ENCODE peak calls at places on chromosomes 7 and 10, in seven cellular contexts. Q is osteoblast, X is heart right ventricle, K is left ventricle myocardium inferior, B is heart left ventricle, V is K562, Z is BE2C. O is an unnamed sample. For H3K4me1 and H3K9me3, the result is how much of the 10 kb centered on the place peaks cover.

GRCh38 chr10:72409167-72409566 is 54.4 kb upstream of the DNAJB12 start:
- DNase-seq in Q (no peak), X (no peak), K (no peak), B (no peak), V (no peak), Z (no peak), O (no peak)

GRCh38 chr7:42156541-42156865 is 80.5 kb downstream of the GLI3 start:
- DNase-seq in Q (no peak), X (no peak), K (no peak), B (no peak), V (no peak), Z (no peak), O (no peak)

GRCh38 chr10:90179696-90180407 is 478.5 kb downstream of the KIF20B start:
- DNase-seq in Q (no peak), X (no peak), K (no peak), B (no peak), V (no peak), Z (no peak), O (no peak)

GRCh38 chr10:118732253-118733194 is 22.2 kb downstream of the CACUL1 start:
- DNase-seq in Q (no peak), X (no peak), K (no peak), B (no peak), V (no peak), Z (no peak), O (no peak)

GRCh38 chr10:131937832-131938231 is 37.0 kb downstream of the PPP2R2D start:
- DNase-seq in Q (no peak), X (no peak), K (no peak), B (peak), V (no peak), Z (no peak), O (no peak)

GRCh38 chr7:106772655-106773108 is 92.4 kb upstream of the PIK3CG start:
- DNase-seq in Q (no peak), X (no peak), K (no peak), B (no peak), V (no peak), Z (no peak), O (peak)

GRCh38 chr7:111292026-111292430 is 201.1 kb downstream of the LRRN3 start:
- DNase-seq in Q (peak), X (no peak), K (no peak), B (no peak), V (no peak), Z (no peak), O (peak)

GRCh38 chr10:125064681-125065492 is 95.5 kb downstream of the CTBP2 start:
- DNase-seq in Q (peak), X (no peak), K (no peak), B (no peak), V (no peak), Z (no peak), O (no peak)

GRCh38 chr7:117489911-117490310 is 10.1 kb downstream of the CFTR start:
- DNase-seq in Q (no peak), X (no peak), K (no peak), B (no peak), V (no peak), Z (no peak), O (no peak)

GRCh38 chr7:34133983-34134782 is 228.8 kb downstream of the BMPER start:
- DNase-seq in Q (peak), X (peak), K (peak), B (peak), V (peak), Z (peak), O (peak)

GRCh38 chr10:12796431-12797185 is 204.9 kb downstream of the CCDC3 start:
- DNase-seq in Q (no peak), X (no peak), K (no peak), B (no peak), V (no peak), Z (no peak), O (no peak)

GRCh38 chr10:14880201-14880600 is 1.5 kb downstream of the SUV39H2 start:
- DNase-seq in Q (peak), X (no peak), K (no peak), B (no peak), V (peak), Z (no peak), O (peak)

GRCh38 chr10:1706711-1707110 is 30.6 kb downstream of the ADARB2 start:
- DNase-seq in Q (no peak), X (no peak), K (no peak), B (no peak), V (no peak), Z (no peak), O (no peak)

GRCh38 chr10:129440722-129441316 is 26.2 kb upstream of the MGMT start:
- DNase-seq in Q (no peak), X (no peak), K (no peak), B (no peak), V (no peak), Z (no peak), O (no peak)

GRCh38 chr7:96040250-96040772 is 268.0 kb downstream of the DYNC1I1 start:
- DNase-seq in Q (peak), X (no peak), K (no peak), B (no peak), V (no peak), Z (peak), O (no peak)

GRCh38 chr7:75739796-75740672 is 1.3 kb upstream of the HIP1 start:
- DNase-seq in Q (no peak), X (no peak), K (no peak), B (no peak), V (no peak), Z (no peak), O (peak)

GRCh38 chr10:130137077-130137448 is 872 bp downstream of the GLRX3 start:
- DNase-seq in Q (peak), X (no peak), K (no peak), B (no peak), V (peak), Z (no peak), O (peak)

GRCh38 chr10:13690281-13690825 is 103.6 kb downstream of the PRPF18 start:
- DNase-seq in Q (no peak), X (no peak), K (no peak), B (no peak), V (no peak), Z (no peak), O (no peak)

GRCh38 chr10:72308320-72308987 is 34.7 kb downstream of the DDIT4 start:
- DNase-seq in Q (peak), X (peak), K (no peak), B (peak), V (peak), Z (peak), O (peak)

GRCh38 chr7:2120251-2120660 is 112.5 kb downstream of the MAD1L1 start:
- DNase-seq in Q (no peak), X (no peak), K (no peak), B (no peak), V (no peak), Z (no peak), O (peak)

GRCh38 chr7:251446-252175 is 38.4 kb upstream of the FOXL3 start:
- DNase-seq in Q (no peak), X (no peak), K (no peak), B (no peak), V (no peak), Z (no peak), O (no peak)

GRCh38 chr7:44103941-44104879 is at the start of gene AEBP1:
- DNase-seq in Q (peak), X (peak), K (no peak), B (no peak), V (no peak), Z (peak), O (peak)

GRCh38 chr7:156949541-156950380 is at the start of gene NOM1:
- DNase-seq in Q (peak), X (peak), K (peak), B (peak), V (peak), Z (peak), O (peak)

GRCh38 chr7:43698461-43699255 is 30.7 kb downstream of the COA1 start:
- DNase-seq in Q (no peak), X (no peak), K (no peak), B (no peak), V (no peak), Z (no peak), O (no peak)

GRCh38 chr10:122567056-122567660 is 6.6 kb downstream of the DMBT1 start:
- DNase-seq in Q (no peak), X (no peak), K (no peak), B (no peak), V (peak), Z (peak), O (peak)

GRCh38 chr7:84799131-84799530 is 387.7 kb downstream of the SEMA3D start:
- DNase-seq in Q (no peak), X (no peak), K (no peak), B (peak), V (no peak), Z (no peak), O (peak)

GRCh38 chr10:77835669-77836086 is 90.9 kb downstream of the DLG5 start:
- DNase-seq in Q (peak), X (peak), K (peak), B (peak), V (no peak), Z (no peak), O (peak)

GRCh38 chr7:89094269-89094668 is 298.7 kb upstream of the TEX47 start:
- DNase-seq in Q (no peak), X (no peak), K (no peak), B (no peak), V (no peak), Z (no peak), O (no peak)

GRCh38 chr10:113657544-113657943 is 6.3 kb downstream of the NRAP start:
- DNase-seq in Q (no peak), X (no peak), K (no peak), B (no peak), V (no peak), Z (no peak), O (no peak)

GRCh38 chr10:118054383-118054782 is 7.6 kb upstream of the RAB11FIP2 start:
- DNase-seq in Q (no peak), X (no peak), K (no peak), B (no peak), V (no peak), Z (no peak), O (no peak)

GRCh38 chr10:18689498-18689897 is 30.3 kb downstream of the ARL5B start:
- DNase-seq in Q (peak), X (no peak), K (no peak), B (no peak), V (no peak), Z (no peak), O (peak)
- TF ChIP-seq CTCF in Q (peak), X (peak), K (peak), B (peak), V (peak), Z (peak), O (peak)

DNA sequence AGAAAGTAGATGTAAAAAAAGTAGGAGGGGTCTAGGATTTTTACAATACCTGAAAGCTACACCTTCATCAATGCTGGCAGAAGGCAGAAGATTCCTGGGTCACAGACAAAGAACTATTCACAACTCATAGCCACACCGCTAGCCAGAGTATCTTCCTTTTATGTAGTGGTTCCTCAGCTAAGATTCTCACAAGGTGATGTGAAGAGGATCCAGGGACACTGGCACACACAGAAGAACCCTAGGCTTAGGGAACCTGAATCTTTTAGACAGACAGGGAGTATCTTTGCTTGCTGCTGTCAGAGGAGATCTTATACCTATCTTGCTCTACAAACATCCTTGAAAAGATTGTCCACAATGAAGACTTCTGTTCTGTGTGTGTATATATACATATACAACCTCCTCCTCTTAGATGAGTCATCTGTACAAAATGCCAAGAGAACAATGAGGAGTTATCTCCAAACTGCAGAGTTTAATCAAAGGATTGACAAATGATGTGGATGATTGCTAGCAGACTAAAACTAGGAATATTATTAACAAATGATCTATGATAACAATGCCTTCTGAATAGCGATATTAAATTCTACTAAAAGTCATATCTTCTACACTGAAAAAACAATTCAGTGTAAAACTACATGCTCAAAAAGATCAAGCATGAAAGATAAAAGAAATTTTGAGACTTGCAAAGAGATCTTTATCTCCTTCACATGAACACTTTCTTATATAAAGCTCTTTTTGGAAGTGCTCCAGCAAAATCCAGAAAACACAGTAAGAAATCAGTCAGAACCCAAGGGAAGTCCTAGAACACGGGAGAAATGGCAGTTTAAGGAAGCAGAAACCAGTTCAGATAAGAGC is 409.3 kb downstream of the PARD3 start:
- DNase-seq in Q (no peak), X (no peak), K (no peak), B (no peak), V (no peak), Z (no peak), O (no peak)
- H3K4me1 ChIP-seq in Q (under half), X (under half), K (under half), B (under half), V (under half), Z (under half), O (under half)

GRCh38 chr7:56125831-56126230 is 9.6 kb upstream of the NUPR2 start:
- DNase-seq in Q (no peak), X (no peak), K (no peak), B (no peak), V (no peak), Z (no peak), O (no peak)
- H3K9me3 ChIP-seq in Q (under half), X (under half), K (under half), B (under half), V (under half), Z (under half), O (under half)

GRCh38 chr7:121351682-121352081 is 22.9 kb downstream of the WNT16 start:
- DNase-seq in Q (no peak), X (no peak), K (no peak), B (no peak), V (no peak), Z (no peak), O (no peak)
- TF ChIP-seq CTCF in Q (no peak), X (no peak), K (no peak), B (no peak), V (no peak), Z (peak), O (peak)

DNA sequence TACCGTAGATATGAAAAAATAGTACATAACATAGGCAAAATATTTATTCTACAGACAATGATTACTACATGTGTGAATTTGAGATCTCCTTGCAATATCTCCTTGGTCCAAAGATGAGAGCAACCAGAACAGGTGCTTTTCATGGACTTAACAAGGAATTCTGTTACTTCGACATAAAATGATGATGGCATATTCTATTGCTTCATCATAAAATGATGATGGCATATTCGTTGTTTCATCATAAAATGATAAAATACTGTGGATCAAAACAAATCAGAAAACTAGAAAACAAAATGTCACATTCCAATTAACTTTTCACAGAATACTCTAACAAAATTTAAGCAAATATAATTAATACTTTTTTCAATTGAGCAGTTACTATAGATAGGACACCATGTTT is 4.8 kb downstream of the OSBPL3 start:
- DNase-seq in Q (no peak), X (no peak), K (no peak), B (no peak), V (no peak), Z (no peak), O (no peak)
- H3K4me1 ChIP-seq in Q (half or more), X (under half), K (under half), B (under half), V (under half), Z (under half), O (under half)

GRCh38 chr10:82038587-82038986 is 163.6 kb downstream of the NRG3 start:
- DNase-seq in Q (no peak), X (no peak), K (no peak), B (no peak), V (no peak), Z (no peak), O (no peak)

GRCh38 chr10:82041018-82041417 is 166.0 kb downstream of the NRG3 start:
- DNase-seq in Q (no peak), X (no peak), K (no peak), B (no peak), V (no peak), Z (no peak), O (no peak)

DNA sequence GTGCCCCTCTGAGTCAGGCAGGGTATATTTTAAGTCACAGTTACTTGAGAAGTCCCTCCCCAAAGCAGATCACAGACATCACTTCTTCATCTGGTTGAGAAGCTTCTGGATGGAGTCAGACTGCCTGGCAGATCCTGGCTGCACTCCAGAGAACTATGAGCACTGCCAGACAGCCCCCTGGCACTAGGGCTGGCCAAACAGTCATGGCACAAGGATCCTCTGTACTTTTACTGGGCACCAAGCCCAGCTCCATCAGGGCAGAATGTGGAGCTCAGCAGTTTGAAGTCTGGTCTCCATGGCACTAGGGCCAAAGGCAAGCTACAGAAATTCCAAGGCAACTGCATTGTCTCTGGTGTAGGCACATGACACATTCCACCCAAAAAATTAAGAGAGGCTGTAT is 162.1 kb downstream of the NRG3 start:
- DNase-seq in Q (no peak), X (no peak), K (no peak), B (no peak), V (no peak), Z (peak), O (no peak)
- H3K9me3 ChIP-seq in Q (under half), X (under half), K (under half), B (under half), V (under half), Z (under half), O (under half)

O was measured in cardiac muscle cell.